ENCODE peak calls at places on chromosomes 16 and 17, in four cellular contexts. J, W, X and B are unnamed samples.

GRCh38 chr16:85348065-85348840 is 236.0 kb upstream of the CIBAR2 start:
- DNase-seq in J (no peak), X (no peak), W (no peak), B (no peak)

GRCh38 chr17:17840751-17841591 is 4.2 kb upstream of the SREBF1 start:
- DNase-seq in W (no peak), J (no peak), X (peak), B (no peak)

GRCh38 chr17:67051837-67052236 is 7.5 kb downstream of the CACNG1 start:
- DNase-seq in W (no peak), X (no peak), J (no peak), B (no peak)

GRCh38 chr16:69838417-69838990 is 76.4 kb downstream of the WWP2 start:
- DNase-seq in W (no peak), J (no peak), X (no peak), B (no peak)

GRCh38 chr17:13413001-13413400 is 188.7 kb downstream of the HS3ST3A1 start:
- DNase-seq in J (no peak), W (no peak), X (no peak), B (no peak)

GRCh38 chr17:43615330-43615729 is 46.4 kb downstream of the MEOX1 start:
- DNase-seq in J (no peak), W (no peak), X (no peak), B (no peak)

GRCh38 chr17:2502911-2503580 is 8.6 kb downstream of the METTL16 start:
- DNase-seq in J (no peak), X (no peak), W (no peak), B (no peak)

GRCh38 chr17:44556854-44557606 is at the start of gene FZD2:
- DNase-seq in X (peak), J (peak), W (peak), B (peak)

GRCh38 chr17:81057079-81057730 is 22.3 kb downstream of the BAIAP2 start:
- DNase-seq in J (peak), W (no peak), X (no peak), B (peak)

GRCh38 chr16:53775821-53776431 is 72.0 kb downstream of the FTO start:
- DNase-seq in W (no peak), X (no peak), J (peak), B (peak)

GRCh38 chr16:67489401-67490083 is 6.2 kb upstream of the AGRP start:
- DNase-seq in X (no peak), J (no peak), W (peak), B (no peak)

GRCh38 chr17:43956222-43956621 is 2.5 kb upstream of the PYY start:
- DNase-seq in W (no peak), J (no peak), X (no peak), B (no peak)

GRCh38 chr16:49605536-49606241 is 232.1 kb downstream of the C16orf78 start:
- DNase-seq in J (no peak), W (no peak), X (no peak), B (no peak)

GRCh38 chr16:87854053-87854906 is 15.0 kb downstream of the SLC7A5 start:
- DNase-seq in J (no peak), X (no peak), W (no peak), B (no peak)

GRCh38 chr17:298791-299450 is 53.7 kb downstream of the RPH3AL start:
- DNase-seq in W (peak), X (no peak), J (no peak), B (no peak)

GRCh38 chr16:3282103-3282746 is 1.1 kb upstream of the ZNF263 start:
- DNase-seq in J (no peak), X (peak), W (no peak), B (no peak)